ENCODE peak calls at places on chromosome 22, in five cellular contexts. U, P, T, J and A are unnamed samples.
A peak's percentile ranks its signal among the peaks of the same experiment; 100 is the strongest.

GRCh38 chr22:30325065-30325720 is 1.5 kb downstream of the TBC1D10A start:
- DNase-seq in U (no peak), P (no peak), T (no peak), J (peak; percentile 83), A (peak; percentile 77)

GRCh38 chr22:23786261-23786710 is 480 bp upstream of the SMARCB1 start:
- DNase-seq in U (no peak), P (no peak), T (no peak), J (no peak), A (no peak)

GRCh38 chr22:28947125-28947524 is 63.8 kb downstream of the ZNRF3 start:
- DNase-seq in U (no peak), P (no peak), T (no peak), J (no peak), A (no peak)

GRCh38 chr22:23110190-23110921 is 31.4 kb downstream of the RSPH14 start:
- DNase-seq in U (peak; percentile 38), P (no peak), T (no peak), J (no peak), A (no peak)

GRCh38 chr22:38751422-38752346 is 4.1 kb downstream of the SUN2 start:
- DNase-seq in U (no peak), P (no peak), T (peak; percentile 94), J (no peak), A (no peak)

GRCh38 chr22:35310556-35311550 is 11.2 kb downstream of the TOM1 start:
- DNase-seq in U (no peak), P (no peak), T (peak; percentile 83), J (no peak), A (no peak)

GRCh38 chr22:38429460-38430128 is 25.4 kb downstream of the KCNJ4 start:
- DNase-seq in U (peak; percentile 65), P (no peak), T (no peak), J (no peak), A (no peak)

GRCh38 chr22:17952273-17952801 is 72.0 kb downstream of the MICAL3 start:
- DNase-seq in U (peak; percentile 32), P (no peak), T (peak; percentile 12), J (peak; percentile 57), A (no peak)

GRCh38 chr22:39478461-39478860 is 21.6 kb downstream of the MGAT3 start:
- DNase-seq in U (no peak), P (no peak), T (no peak), J (no peak), A (no peak)

GRCh38 chr22:19848298-19849224 is 6.1 kb downstream of the GNB1L start:
- DNase-seq in U (no peak), P (no peak), T (no peak), J (peak; percentile 59), A (no peak)

GRCh38 chr22:44180706-44181032 is at the start of gene PARVG:
- DNase-seq in U (no peak), P (no peak), T (peak; percentile 71), J (no peak), A (no peak)

GRCh38 chr22:37557321-37558001 is 2.8 kb upstream of the CDC42EP1 start:
- DNase-seq in U (no peak), P (no peak), T (no peak), J (no peak), A (no peak)

GRCh38 chr22:19405652-19406051 is 25.9 kb downstream of the HIRA start:
- DNase-seq in U (no peak), P (no peak), T (no peak), J (no peak), A (no peak)

GRCh38 chr22:30340911-30341685 is 14.4 kb upstream of the TBC1D10A start:
- DNase-seq in U (no peak), P (no peak), T (no peak), J (peak; percentile 77), A (no peak)

GRCh38 chr22:31944700-31945477 is 554 bp downstream of the YWHAH start:
- DNase-seq in U (no peak), P (no peak), T (peak; percentile 58), J (peak; percentile 79), A (peak; percentile 15)

GRCh38 chr22:44382461-44383038 is 69.8 kb upstream of the SHISAL1 start:
- DNase-seq in U (no peak), P (no peak), T (no peak), J (peak; percentile 51), A (no peak)

GRCh38 chr22:39603345-39603744 is 32.8 kb downstream of the CACNA1I start:
- DNase-seq in U (no peak), P (no peak), T (no peak), J (no peak), A (no peak)

GRCh38 chr22:45684169-45684568 is 12.5 kb downstream of the ATXN10 start:
- DNase-seq in U (no peak), P (no peak), T (no peak), J (no peak), A (no peak)